ENCODE peak calls at places on chromosomes 13 and 19, in four cellular contexts. One of them, this sample, is unnamed.

GRCh38 chr19:6047741-6048231 is 62.5 kb downstream of the RFX2 start:
- DNase-seq in Peyer's patch: peak
- DNase-seq in CD8-positive, alpha-beta memory T cell: no peak
- DNase-seq in sigmoid colon: no peak
- DNase-seq in this sample: peak

GRCh38 chr13:33249894-33250293 is 35.7 kb downstream of the STARD13 start:
- DNase-seq in Peyer's patch: no peak
- DNase-seq in CD8-positive, alpha-beta memory T cell: no peak
- DNase-seq in sigmoid colon: no peak
- DNase-seq in this sample: no peak

GRCh38 chr13:110981379-110981778 is 66.5 kb upstream of the ANKRD10 start:
- DNase-seq in Peyer's patch: no peak
- DNase-seq in CD8-positive, alpha-beta memory T cell: no peak
- DNase-seq in sigmoid colon: no peak
- DNase-seq in this sample: no peak

GRCh38 chr13:77969299-77969698 is 50.7 kb upstream of the EDNRB start:
- DNase-seq in Peyer's patch: no peak
- DNase-seq in CD8-positive, alpha-beta memory T cell: no peak
- DNase-seq in sigmoid colon: no peak
- DNase-seq in this sample: no peak

GRCh38 chr13:53520132-53520531 is 491.5 kb downstream of the OLFM4 start:
- DNase-seq in Peyer's patch: no peak
- DNase-seq in CD8-positive, alpha-beta memory T cell: no peak
- DNase-seq in sigmoid colon: no peak
- DNase-seq in this sample: no peak

GRCh38 chr13:95956589-95957148 is 96.5 kb downstream of the UGGT2 start:
- DNase-seq in Peyer's patch: no peak
- DNase-seq in CD8-positive, alpha-beta memory T cell: no peak
- DNase-seq in sigmoid colon: no peak
- DNase-seq in this sample: no peak

GRCh38 chr19:14795078-14795721 is 16.8 kb upstream of the ADGRE2 start:
- DNase-seq in Peyer's patch: no peak
- DNase-seq in CD8-positive, alpha-beta memory T cell: no peak
- DNase-seq in sigmoid colon: no peak
- DNase-seq in this sample: no peak

GRCh38 chr19:53102186-53102585 is 1.0 kb downstream of the ZNF160 start:
- DNase-seq in Peyer's patch: no peak
- DNase-seq in CD8-positive, alpha-beta memory T cell: no peak
- DNase-seq in sigmoid colon: no peak
- DNase-seq in this sample: no peak

GRCh38 chr19:45771331-45771933 is 2.4 kb upstream of the SIX5 start:
- DNase-seq in Peyer's patch: no peak
- DNase-seq in CD8-positive, alpha-beta memory T cell: no peak
- DNase-seq in sigmoid colon: peak
- DNase-seq in this sample: no peak

GRCh38 chr13:21661510-21661909 is 9.4 kb upstream of the FGF9 start:
- DNase-seq in Peyer's patch: no peak
- DNase-seq in CD8-positive, alpha-beta memory T cell: no peak
- DNase-seq in sigmoid colon: no peak
- DNase-seq in this sample: no peak

GRCh38 chr13:27917121-27917947 is 2.5 kb upstream of the PDX1 start:
- DNase-seq in Peyer's patch: no peak
- DNase-seq in CD8-positive, alpha-beta memory T cell: no peak
- DNase-seq in sigmoid colon: no peak
- DNase-seq in this sample: no peak

GRCh38 chr19:15251010-15251748 is 18.9 kb upstream of the EPHX3 start:
- DNase-seq in Peyer's patch: no peak
- DNase-seq in CD8-positive, alpha-beta memory T cell: no peak
- DNase-seq in sigmoid colon: no peak
- DNase-seq in this sample: no peak

GRCh38 chr19:15563931-15564330 is 51.1 kb upstream of the CYP4F8 start:
- DNase-seq in Peyer's patch: no peak
- DNase-seq in CD8-positive, alpha-beta memory T cell: no peak
- DNase-seq in sigmoid colon: peak
- DNase-seq in this sample: no peak

GRCh38 chr13:74062933-74063332 is 71.3 kb downstream of the KLF12 start:
- DNase-seq in Peyer's patch: no peak
- DNase-seq in CD8-positive, alpha-beta memory T cell: peak
- DNase-seq in sigmoid colon: peak
- DNase-seq in this sample: no peak

GRCh38 chr13:40505196-40505595 is 161.2 kb downstream of the FOXO1 start:
- DNase-seq in Peyer's patch: no peak
- DNase-seq in CD8-positive, alpha-beta memory T cell: no peak
- DNase-seq in sigmoid colon: no peak
- DNase-seq in this sample: no peak

GRCh38 chr19:47267350-47267759 is 7.3 kb upstream of the INAFM1 start:
- DNase-seq in Peyer's patch: no peak
- DNase-seq in CD8-positive, alpha-beta memory T cell: no peak
- DNase-seq in sigmoid colon: no peak
- DNase-seq in this sample: no peak

GRCh38 chr19:16064209-16064889 is 11.9 kb upstream of the TPM4 start:
- DNase-seq in Peyer's patch: no peak
- DNase-seq in CD8-positive, alpha-beta memory T cell: no peak
- DNase-seq in sigmoid colon: no peak
- DNase-seq in this sample: no peak

GRCh38 chr19:58021541-58022282 is 12.1 kb upstream of the ZSCAN1 start:
- DNase-seq in Peyer's patch: no peak
- DNase-seq in CD8-positive, alpha-beta memory T cell: no peak
- DNase-seq in sigmoid colon: peak
- DNase-seq in this sample: no peak

GRCh38 chr19:17550076-17550667 is 5.3 kb upstream of the COLGALT1 start:
- DNase-seq in Peyer's patch: no peak
- DNase-seq in CD8-positive, alpha-beta memory T cell: no peak
- DNase-seq in sigmoid colon: no peak
- DNase-seq in this sample: no peak

GRCh38 chr19:17555929-17556813 is 722 bp downstream of the COLGALT1 start:
- DNase-seq in Peyer's patch: peak
- DNase-seq in CD8-positive, alpha-beta memory T cell: no peak
- DNase-seq in sigmoid colon: peak
- DNase-seq in this sample: no peak

GRCh38 chr19:17555480-17555928 is at the start of gene COLGALT1:
- DNase-seq in Peyer's patch: peak
- DNase-seq in CD8-positive, alpha-beta memory T cell: peak
- DNase-seq in sigmoid colon: peak
- DNase-seq in this sample: peak

GRCh38 chr19:17554968-17555479 is 425 bp upstream of the COLGALT1 start:
- DNase-seq in Peyer's patch: no peak
- DNase-seq in CD8-positive, alpha-beta memory T cell: no peak
- DNase-seq in sigmoid colon: no peak
- DNase-seq in this sample: no peak

DNA sequence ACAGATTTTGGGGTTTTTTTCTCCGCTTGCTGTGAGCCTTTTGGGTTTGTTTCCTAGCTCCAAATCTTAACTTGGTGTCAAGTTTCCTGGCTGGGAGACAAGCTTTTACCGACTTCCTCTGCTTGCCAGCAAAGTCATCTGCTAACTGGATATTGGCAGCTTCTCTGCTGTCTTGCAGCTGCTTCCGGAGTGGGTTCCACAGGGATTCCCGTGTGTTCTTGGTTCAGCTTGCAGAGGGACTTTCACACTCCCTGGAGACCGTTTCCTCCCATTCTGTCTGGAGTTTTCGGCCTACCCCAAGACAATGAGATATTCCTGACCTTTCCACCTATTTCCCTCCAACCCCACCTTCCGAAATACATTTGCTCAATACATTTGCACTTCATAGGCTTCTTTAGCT is 2.2 kb upstream of the COLGALT1 start:
- DNase-seq in Peyer's patch: no peak
- DNase-seq in CD8-positive, alpha-beta memory T cell: no peak
- DNase-seq in sigmoid colon: peak
- DNase-seq in this sample: no peak
- H3K4me3 ChIP-seq in Peyer's patch: no peak
- H3K4me3 ChIP-seq in CD8-positive, alpha-beta memory T cell: no peak
- H3K4me3 ChIP-seq in sigmoid colon: no peak
- H3K4me3 ChIP-seq in this sample: no peak

DNA sequence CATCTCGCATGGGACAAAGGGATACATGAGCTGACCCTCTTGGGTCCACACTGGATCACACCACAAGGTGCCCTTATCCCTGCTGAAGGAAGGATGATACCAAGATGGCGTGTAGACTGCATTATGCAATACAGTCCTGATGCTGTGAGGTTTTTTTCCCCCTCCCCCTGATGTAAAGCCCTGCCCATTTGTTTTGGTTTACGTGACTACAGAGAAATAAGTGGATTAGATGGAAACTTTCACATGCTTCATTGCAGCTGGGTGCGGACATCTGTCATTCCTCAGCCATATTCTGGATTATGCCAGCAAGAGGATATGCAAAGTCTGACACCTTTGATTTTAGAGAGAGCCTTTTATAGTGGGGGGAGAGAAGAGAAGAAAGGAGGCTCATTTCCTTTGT is 321.0 kb downstream of the ZNF536 start:
- DNase-seq in Peyer's patch: no peak
- DNase-seq in CD8-positive, alpha-beta memory T cell: no peak
- DNase-seq in sigmoid colon: no peak
- DNase-seq in this sample: no peak
- H3K27ac ChIP-seq in Peyer's patch: no peak
- H3K27ac ChIP-seq in CD8-positive, alpha-beta memory T cell: no peak
- H3K27ac ChIP-seq in sigmoid colon: peak
- H3K27ac ChIP-seq in this sample: peak

GRCh38 chr13:31122143-31122542 is 39.6 kb downstream of the HSPH1 start:
- DNase-seq in Peyer's patch: no peak
- DNase-seq in CD8-positive, alpha-beta memory T cell: no peak
- DNase-seq in sigmoid colon: no peak
- DNase-seq in this sample: no peak
- H3K4me3 ChIP-seq in Peyer's patch: no peak
- H3K4me3 ChIP-seq in CD8-positive, alpha-beta memory T cell: no peak
- H3K4me3 ChIP-seq in sigmoid colon: no peak
- H3K4me3 ChIP-seq in this sample: no peak

GRCh38 chr19:8255426-8256125 is 46.4 kb downstream of the CERS4 start:
- DNase-seq in Peyer's patch: no peak
- DNase-seq in CD8-positive, alpha-beta memory T cell: no peak
- DNase-seq in sigmoid colon: no peak
- DNase-seq in this sample: no peak

GRCh38 chr19:8254286-8255001 is 45.3 kb downstream of the CERS4 start:
- DNase-seq in Peyer's patch: no peak
- DNase-seq in CD8-positive, alpha-beta memory T cell: no peak
- DNase-seq in sigmoid colon: no peak
- DNase-seq in this sample: no peak

GRCh38 chr19:8253678-8254077 is 44.5 kb downstream of the CERS4 start:
- DNase-seq in Peyer's patch: no peak
- DNase-seq in CD8-positive, alpha-beta memory T cell: no peak
- DNase-seq in sigmoid colon: no peak
- DNase-seq in this sample: no peak

GRCh38 chr19:8257052-8257443 is 47.9 kb downstream of the CERS4 start:
- DNase-seq in Peyer's patch: no peak
- DNase-seq in CD8-positive, alpha-beta memory T cell: no peak
- DNase-seq in sigmoid colon: no peak
- DNase-seq in this sample: no peak

DNA sequence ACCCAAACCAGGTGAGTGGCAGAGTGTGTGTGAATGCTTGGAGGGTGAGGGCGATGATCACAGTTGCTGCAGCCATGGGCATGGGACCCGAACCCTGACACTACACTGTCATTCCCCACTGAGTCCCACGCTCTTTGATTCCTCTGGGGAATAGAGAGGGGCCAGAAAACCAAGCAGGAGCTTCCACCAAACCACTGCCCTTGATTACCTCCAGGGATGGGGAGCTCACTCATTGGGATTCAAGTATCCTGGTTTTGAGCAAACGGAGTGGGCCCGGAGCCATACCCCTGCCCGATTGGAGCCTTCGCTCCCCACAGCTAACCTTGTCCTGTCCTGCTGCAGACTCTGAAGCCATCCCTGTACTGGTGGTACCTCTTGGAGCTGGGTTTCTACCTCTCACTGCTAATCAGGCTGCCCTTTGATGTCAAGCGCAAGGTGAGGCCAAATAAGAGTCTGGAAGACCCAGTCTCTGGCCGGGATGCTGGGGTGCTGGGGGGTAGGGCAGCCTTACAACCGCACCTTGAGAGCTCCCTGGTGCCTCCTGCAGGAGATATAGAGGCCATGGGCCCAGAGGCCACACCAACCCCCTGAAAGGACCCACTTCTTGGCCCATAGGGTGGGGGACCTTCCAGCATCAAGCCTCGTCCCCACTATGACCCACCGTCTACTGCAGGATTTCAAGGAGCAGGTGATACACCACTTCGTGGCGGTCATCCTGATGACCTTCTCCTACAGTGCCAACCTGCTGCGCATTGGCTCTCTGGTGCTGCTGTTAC is 47.3 kb downstream of the CERS4 start:
- DNase-seq in Peyer's patch: no peak
- DNase-seq in CD8-positive, alpha-beta memory T cell: no peak
- DNase-seq in sigmoid colon: no peak
- DNase-seq in this sample: no peak
- H3K27ac ChIP-seq in Peyer's patch: no peak
- H3K27ac ChIP-seq in CD8-positive, alpha-beta memory T cell: no peak
- H3K27ac ChIP-seq in sigmoid colon: no peak
- H3K27ac ChIP-seq in this sample: no peak

GRCh38 chr19:11418518-11419506 is at the start of gene RGL3:
- DNase-seq in Peyer's patch: no peak
- DNase-seq in CD8-positive, alpha-beta memory T cell: no peak
- DNase-seq in sigmoid colon: no peak
- DNase-seq in this sample: no peak
- H3K4me3 ChIP-seq in Peyer's patch: peak
- H3K4me3 ChIP-seq in CD8-positive, alpha-beta memory T cell: no peak
- H3K4me3 ChIP-seq in sigmoid colon: no peak
- H3K4me3 ChIP-seq in this sample: peak

DNA sequence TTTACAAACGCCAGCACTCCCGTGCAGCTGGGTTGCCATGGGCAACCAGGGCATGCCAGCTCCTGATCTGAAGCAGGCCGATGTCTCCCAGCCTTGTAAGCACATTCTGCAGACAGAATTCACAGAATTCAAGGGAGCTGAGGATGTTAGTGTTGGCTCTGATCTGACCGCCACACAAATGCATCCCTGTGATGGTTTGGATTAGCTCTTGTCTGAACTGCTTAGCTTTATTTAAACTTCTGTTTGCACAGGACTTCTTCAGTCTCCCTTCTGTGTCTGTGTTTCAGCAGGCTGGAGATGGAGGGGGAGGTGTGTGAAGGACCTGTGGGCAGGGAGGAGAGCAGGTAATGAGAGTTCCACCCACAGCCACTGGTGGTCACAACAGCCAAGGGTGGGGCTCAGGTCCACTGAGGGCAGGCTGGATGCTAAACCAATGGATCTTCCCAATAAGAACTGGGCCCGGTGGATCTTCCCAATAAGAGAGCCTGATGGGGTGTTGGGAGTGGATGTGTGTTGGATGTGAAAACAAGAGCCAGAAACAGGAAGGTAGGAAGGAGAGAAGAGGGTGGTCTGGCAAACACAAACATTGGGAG is 66.2 kb downstream of the TEX26 start:
- DNase-seq in Peyer's patch: no peak
- DNase-seq in CD8-positive, alpha-beta memory T cell: no peak
- DNase-seq in sigmoid colon: no peak
- DNase-seq in this sample: no peak
- H3K27ac ChIP-seq in Peyer's patch: no peak
- H3K27ac ChIP-seq in CD8-positive, alpha-beta memory T cell: no peak
- H3K27ac ChIP-seq in sigmoid colon: no peak
- H3K27ac ChIP-seq in this sample: no peak

GRCh38 chr19:17323274-17323972 is 11.2 kb downstream of the ANO8 start:
- DNase-seq in Peyer's patch: no peak
- DNase-seq in CD8-positive, alpha-beta memory T cell: no peak
- DNase-seq in sigmoid colon: no peak
- DNase-seq in this sample: no peak
- H3K4me3 ChIP-seq in Peyer's patch: peak
- H3K4me3 ChIP-seq in CD8-positive, alpha-beta memory T cell: no peak
- H3K4me3 ChIP-seq in sigmoid colon: no peak
- H3K4me3 ChIP-seq in this sample: no peak

GRCh38 chr13:25732146-25732865 is 319.5 kb downstream of the SHISA2 start:
- DNase-seq in Peyer's patch: no peak
- DNase-seq in CD8-positive, alpha-beta memory T cell: no peak
- DNase-seq in sigmoid colon: no peak
- DNase-seq in this sample: no peak
- H3K27ac ChIP-seq in Peyer's patch: no peak
- H3K27ac ChIP-seq in CD8-positive, alpha-beta memory T cell: no peak
- H3K27ac ChIP-seq in sigmoid colon: no peak
- H3K27ac ChIP-seq in this sample: no peak

This sample was measured in vagina.